ENCODE peak calls at places on chromosomes 4 and X, in six cellular contexts. I, V, M, H, T and J are unnamed samples.

GRCh38 chr4:155094421-155094820 is 114.0 kb upstream of the NPY2R start:
- DNase-seq in I (no peak), T (no peak), M (no peak), H (no peak), V (no peak), J (no peak)

GRCh38 chrX:138885886-138886285 is 174.4 kb upstream of the FGF13 start:
- DNase-seq in H (no peak), V (no peak), T (no peak), M (no peak), I (no peak), J (no peak)

GRCh38 chrX:115467961-115468360 is 93.0 kb upstream of the PLS3 start:
- DNase-seq in T (no peak), M (no peak), H (no peak), V (no peak), I (no peak), J (no peak)

GRCh38 chr4:17317526-17317925 is 194.4 kb downstream of the QDPR start:
- DNase-seq in I (no peak), H (no peak), T (no peak), V (no peak), M (no peak), J (no peak)

GRCh38 chr4:110183643-110184042 is 14.8 kb downstream of the ELOVL6 start:
- DNase-seq in M (no peak), I (no peak), T (no peak), H (no peak), V (no peak), J (no peak)

GRCh38 chrX:151801980-151802379 is 67.4 kb downstream of the CNGA2 start:
- DNase-seq in T (no peak), H (no peak), I (no peak), V (no peak), M (no peak), J (no peak)

GRCh38 chrX:31036895-31037294 is 34.9 kb downstream of the FTHL17 start:
- DNase-seq in I (no peak), T (peak; percentile 46), M (peak; percentile 23), H (no peak), V (peak; percentile 70), J (no peak)

GRCh38 chr4:136395212-136395722 is 1137.0 kb downstream of the PCDH18 start:
- DNase-seq in V (no peak), H (no peak), T (no peak), I (no peak), M (no peak), J (no peak)

GRCh38 chr4:129929052-129929451 is 833.1 kb downstream of the C4orf33 start:
- DNase-seq in I (no peak), H (no peak), T (no peak), V (no peak), M (no peak), J (no peak)

GRCh38 chrX:11702965-11703631 is 37.4 kb upstream of the ARHGAP6 start:
- DNase-seq in H (no peak), I (no peak), M (no peak), V (no peak), T (no peak), J (no peak)

GRCh38 chr4:169869487-169869886 is 111.7 kb upstream of the HPF1 start:
- DNase-seq in H (no peak), V (no peak), M (no peak), I (no peak), T (no peak), J (no peak)

GRCh38 chr4:15150636-15151432 is 148.6 kb downstream of the CPEB2 start:
- DNase-seq in I (no peak), H (no peak), M (no peak), V (no peak), T (no peak), J (no peak)
- H3K4me3 ChIP-seq in I (no peak overlapping the region), H (no peak overlapping the region), M (no peak overlapping the region), V (no peak overlapping the region), T (no peak overlapping the region), J (no peak overlapping the region)

DNA sequence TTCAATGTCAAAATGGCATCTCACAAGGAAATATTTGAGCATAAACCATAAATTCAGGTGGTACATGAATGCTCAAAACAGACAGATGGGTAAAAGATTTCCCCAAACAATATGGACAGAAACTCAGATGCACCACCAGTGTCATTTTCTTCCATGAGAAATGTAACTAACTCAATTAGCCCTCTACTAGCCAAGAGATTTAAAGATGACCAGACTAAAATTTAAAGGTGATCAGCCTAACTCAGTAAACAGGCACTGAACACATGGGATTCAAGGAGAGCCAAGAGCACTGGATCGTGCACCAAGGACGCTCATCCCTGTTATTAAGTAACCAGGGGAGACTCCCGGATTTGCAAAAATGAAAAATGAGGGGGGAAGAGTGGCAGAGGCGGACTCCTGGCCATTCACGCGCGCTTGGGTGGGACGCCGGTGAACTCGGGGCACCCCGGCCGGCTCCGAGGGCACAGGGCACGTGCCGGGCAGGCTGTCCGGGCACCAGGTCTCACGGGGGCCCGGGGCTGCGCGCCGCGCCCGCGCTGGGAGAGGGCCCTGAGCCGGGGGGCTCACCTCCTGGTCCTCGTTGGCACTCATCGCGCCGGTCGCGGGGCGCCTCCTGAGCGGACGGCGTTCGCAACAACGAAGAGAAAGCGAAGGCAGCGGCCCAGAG is 490 bp downstream of the RWDD4 start:
- DNase-seq in I (no peak), T (peak; percentile 25), M (no peak), H (no peak), V (peak; percentile 53), J (no peak)
- H3K27ac ChIP-seq in I (peak overlapping the region; percentile 93), T (peak overlapping the region; percentile 88), M (peak overlapping the region; percentile 90), H (peak overlapping the region; percentile 94), V (peak overlapping the region; percentile 87), J (peak overlapping the region; percentile 75)

GRCh38 chrX:20294957-20295356 is 28.2 kb upstream of the RPS6KA3 start:
- DNase-seq in T (no peak), I (no peak), H (no peak), V (no peak), M (no peak), J (no peak)
- H3K9me3 ChIP-seq in T (no peaks in the 10 kb centered on the region), I (no peaks in the 10 kb centered on the region), H (no peaks in the 10 kb centered on the region), V (no peaks in the 10 kb centered on the region), M (no peaks in the 10 kb centered on the region), J (no peaks in the 10 kb centered on the region)

GRCh38 chrX:70174754-70175153 is 2.5 kb upstream of the DGAT2L6 start:
- DNase-seq in V (no peak), H (no peak), T (no peak), I (no peak), M (no peak), J (no peak)
- H3K4me3 ChIP-seq in V (no peak overlapping the region), H (no peak overlapping the region), T (no peak overlapping the region), I (no peak overlapping the region), M (no peak overlapping the region), J (no peak overlapping the region)

GRCh38 chr4:82756061-82756460 is 42.5 kb downstream of the SCD5 start:
- DNase-seq in M (no peak), V (no peak), I (no peak), H (no peak), T (no peak), J (no peak)

GRCh38 chr4:82753238-82753637 is 45.4 kb downstream of the SCD5 start:
- DNase-seq in T (peak; percentile 65), V (no peak), H (no peak), I (no peak), M (no peak), J (no peak)

GRCh38 chr4:82754546-82755165 is 43.9 kb downstream of the SCD5 start:
- DNase-seq in V (no peak), T (no peak), I (no peak), M (no peak), H (no peak), J (no peak)

GRCh38 chr4:82748781-82749504 is 49.7 kb downstream of the SCD5 start:
- DNase-seq in T (no peak), H (no peak), V (no peak), I (no peak), M (no peak), J (no peak)

GRCh38 chr4:82753725-82754410 is 44.7 kb downstream of the SCD5 start:
- DNase-seq in I (no peak), T (no peak), V (no peak), H (no peak), M (no peak), J (no peak)
- H3K27ac ChIP-seq in I (no peak overlapping the region), T (peak overlapping the region; percentile 49), V (no peak overlapping the region), H (peak overlapping the region; percentile 56), M (peak overlapping the region; percentile 70), J (no peak overlapping the region)

GRCh38 chr4:40502936-40503335 is 126.7 kb downstream of the RBM47 start:
- DNase-seq in I (no peak), V (no peak), H (no peak), T (no peak), M (no peak), J (no peak)
- H3K9me3 ChIP-seq in I (no peaks in the 10 kb centered on the region), V (no peaks in the 10 kb centered on the region), H (no peaks in the 10 kb centered on the region), T (no peaks in the 10 kb centered on the region), M (no peaks in the 10 kb centered on the region), J (no peaks in the 10 kb centered on the region)

GRCh38 chrX:106728337-106728736 is 1.8 kb downstream of the RNF128 start:
- DNase-seq in T (no peak), I (no peak), V (no peak), H (no peak), M (no peak), J (no peak)
- H3K4me3 ChIP-seq in T (no peak overlapping the region), I (no peak overlapping the region), V (peak overlapping the region; percentile 53), H (peak overlapping the region; percentile 69), M (no peak overlapping the region), J (no peak overlapping the region)